ENCODE peak calls at places on chromosomes 1 and 21, in nine cellular contexts. I, F, Z, U, N, G, V, S and Y are unnamed samples.

GRCh38 chr1:202084791-202085681 is 37.7 kb upstream of the GPR37L1 start:
- DNase-seq in I (no peak), F (no peak), Z (no peak), U (peak; percentile 65), N (no peak), G (peak; percentile 96), V (no peak), S (no peak), Y (no peak)

GRCh38 chr1:64484651-64485050 is 14.7 kb downstream of the CACHD1 start:
- DNase-seq in I (no peak), F (no peak), Z (no peak), U (no peak), N (no peak), G (no peak), V (no peak), S (no peak), Y (no peak)

GRCh38 chr1:224252466-224252865 is 69.4 kb downstream of the DEGS1 start:
- DNase-seq in I (no peak), F (no peak), Z (no peak), U (no peak), N (no peak), G (no peak), V (no peak), S (no peak), Y (no peak)

GRCh38 chr1:202323731-202324130 is 18.0 kb downstream of the UBE2T start:
- DNase-seq in I (no peak), F (no peak), Z (no peak), U (no peak), N (no peak), G (peak; percentile 42), V (no peak), S (no peak), Y (no peak)

GRCh38 chr1:56439610-56440264 is 139.6 kb downstream of the PLPP3 start:
- DNase-seq in I (no peak), F (no peak), Z (no peak), U (no peak), N (no peak), G (no peak), V (no peak), S (no peak), Y (no peak)

GRCh38 chr1:87092852-87093251 is 178.4 kb downstream of the HS2ST1 start:
- DNase-seq in I (no peak), F (no peak), Z (no peak), U (no peak), N (no peak), G (no peak), V (no peak), S (no peak), Y (no peak)

GRCh38 chr1:86912501-86912900 is 1.4 kb downstream of the SELENOF start:
- DNase-seq in I (no peak), F (peak; percentile 4), Z (peak; percentile 15), U (no peak), N (no peak), G (no peak), V (no peak), S (peak; percentile 17), Y (no peak)

GRCh38 chr1:44290250-44291094 is 64.6 kb downstream of the ERI3 start:
- DNase-seq in I (no peak), F (no peak), Z (no peak), U (peak; percentile 34), N (no peak), G (no peak), V (no peak), S (no peak), Y (no peak)

GRCh38 chr1:159229896-159230295 is 25.2 kb downstream of the ACKR1 start:
- DNase-seq in I (no peak), F (peak; percentile 72), Z (no peak), U (no peak), N (no peak), G (no peak), V (peak; percentile 93), S (no peak), Y (no peak)

GRCh38 chr1:156696755-156697154 is 8.6 kb downstream of the CRABP2 start:
- DNase-seq in I (no peak), F (no peak), Z (no peak), U (no peak), N (no peak), G (no peak), V (no peak), S (no peak), Y (no peak)

GRCh38 chr1:113872219-113872934 is 865 bp upstream of the PTPN22 start:
- DNase-seq in I (no peak), F (no peak), Z (peak; percentile 52), U (no peak), N (no peak), G (no peak), V (peak; percentile 13), S (no peak), Y (peak; percentile 29)

GRCh38 chr1:33349778-33350610 is 29.1 kb upstream of the A3GALT2 start:
- DNase-seq in I (peak; percentile 62), F (peak; percentile 54), Z (peak; percentile 87), U (peak; percentile 90), N (peak; percentile 76), G (peak; percentile 84), V (peak; percentile 89), S (peak; percentile 95), Y (peak; percentile 76)

GRCh38 chr21:31943586-31943985 is 70.8 kb downstream of the HUNK start:
- DNase-seq in I (no peak), F (no peak), Z (no peak), U (no peak), N (no peak), G (no peak), V (no peak), S (no peak), Y (no peak)

GRCh38 chr1:165290143-165290542 is 66.4 kb downstream of the LMX1A start:
- DNase-seq in I (no peak), F (peak; percentile 7), Z (peak; percentile 31), U (no peak), N (no peak), G (no peak), V (peak; percentile 3), S (no peak), Y (no peak)